ENCODE peak calls at places on chromosomes 3 and 15, in seven cellular contexts. W is fibroblast of villous mesenchyme; X is cardiac muscle cell; B is neuronal stem cell; T is activated naive CD4-positive, alpha-beta T cell; Z is stimulated activated CD4-positive, alpha-beta T cell treated with anti-CD3 and anti-CD28 coated beads, Interleukin-4, amount 100 ng/mL, for 24 hours; Y is DMS153. G is an unnamed sample.

GRCh38 chr3:5006755-5007202 is 27.5 kb downstream of the BHLHE40 start:
- DNase-seq in W (no peak), X (no peak), B (no peak), T (no peak), Z (peak), Y (no peak), G (no peak)

GRCh38 chr3:29775352-29775751 is 494.5 kb downstream of the RBMS3 start:
- DNase-seq in W (peak), X (peak), B (no peak), T (no peak), Z (no peak), Y (no peak), G (no peak)

GRCh38 chr3:66498718-66499611 is 1.9 kb downstream of the LRIG1 start:
- DNase-seq in W (no peak), X (no peak), B (no peak), T (no peak), Z (peak), Y (no peak), G (no peak)

GRCh38 chr15:34122771-34123183 is 20.9 kb downstream of the PGBD4 start:
- DNase-seq in W (peak), X (peak), B (no peak), T (no peak), Z (no peak), Y (no peak), G (no peak)

GRCh38 chr3:117059054-117059989 is 349.7 kb downstream of the TUSC7 start:
- DNase-seq in W (peak), X (peak), B (no peak), T (no peak), Z (no peak), Y (peak), G (peak)

GRCh38 chr3:150899141-150899540 is 6.1 kb downstream of the MINDY4B start:
- DNase-seq in W (no peak), X (no peak), B (no peak), T (no peak), Z (no peak), Y (no peak), G (no peak)

GRCh38 chr3:55406666-55407425 is 80.3 kb downstream of the WNT5A start:
- DNase-seq in W (no peak), X (no peak), B (no peak), T (no peak), Z (no peak), Y (no peak), G (no peak)

GRCh38 chr3:187955076-187955952 is 198.6 kb upstream of the LPP start:
- DNase-seq in W (peak), X (peak), B (no peak), T (no peak), Z (no peak), Y (no peak), G (no peak)

GRCh38 chr3:195226445-195226844 is 44.5 kb downstream of the XXYLT1 start:
- DNase-seq in W (no peak), X (no peak), B (no peak), T (no peak), Z (no peak), Y (no peak), G (no peak)

GRCh38 chr15:40439461-40440299 is 1.1 kb upstream of the BAHD1 start:
- DNase-seq in W (no peak), X (peak), B (no peak), T (no peak), Z (peak), Y (no peak), G (peak)

GRCh38 chr3:52030725-52031330 is 25.5 kb downstream of the DUSP7 start:
- DNase-seq in W (no peak), X (no peak), B (no peak), T (no peak), Z (no peak), Y (no peak), G (no peak)

GRCh38 chr3:27638604-27639003 is 83.5 kb downstream of the EOMES start:
- DNase-seq in W (no peak), X (no peak), B (no peak), T (no peak), Z (no peak), Y (no peak), G (no peak)

GRCh38 chr3:128084675-128085021 is 32.4 kb downstream of the SEC61A1 start:
- DNase-seq in W (peak), X (no peak), B (no peak), T (no peak), Z (no peak), Y (no peak), G (peak)

GRCh38 chr3:27311400-27311799 is 57.8 kb downstream of the NEK10 start:
- DNase-seq in W (peak), X (peak), B (no peak), T (no peak), Z (no peak), Y (no peak), G (no peak)